ENCODE peak calls at places on chromosomes 7 and 10, in eight cellular contexts. One of them, this sample, is unnamed.

GRCh38 chr10:73940634-73941221 is 29.8 kb downstream of the PLAU start:
- DNase-seq in posterior cingulate gyrus: peak
- DNase-seq in AG10803: peak
- DNase-seq in kidney glomerular epithelial cell: peak
- DNase-seq in COR-L47: no peak
- DNase-seq in cerebellum: peak
- DNase-seq in MV-4-11: peak
- DNase-seq in H54: peak
- DNase-seq in this sample: no peak

GRCh38 chr7:102279537-102280400 is 6.9 kb upstream of the SH2B2 start:
- DNase-seq in posterior cingulate gyrus: peak
- DNase-seq in AG10803: peak
- DNase-seq in kidney glomerular epithelial cell: no peak
- DNase-seq in COR-L47: peak
- DNase-seq in cerebellum: peak
- DNase-seq in MV-4-11: peak
- DNase-seq in H54: peak
- DNase-seq in this sample: no peak

GRCh38 chr7:3482147-3482921 is 181.3 kb downstream of the SDK1 start:
- DNase-seq in posterior cingulate gyrus: no peak
- DNase-seq in AG10803: no peak
- DNase-seq in kidney glomerular epithelial cell: peak
- DNase-seq in COR-L47: peak
- DNase-seq in cerebellum: no peak
- DNase-seq in MV-4-11: no peak
- DNase-seq in H54: peak
- DNase-seq in this sample: peak

GRCh38 chr7:117808273-117808868 is 64.9 kb downstream of the CTTNBP2 start:
- DNase-seq in posterior cingulate gyrus: peak
- DNase-seq in AG10803: no peak
- DNase-seq in kidney glomerular epithelial cell: no peak
- DNase-seq in COR-L47: peak
- DNase-seq in cerebellum: peak
- DNase-seq in MV-4-11: no peak
- DNase-seq in H54: no peak
- DNase-seq in this sample: peak

GRCh38 chr10:97277551-97277950 is 14.9 kb downstream of the ARHGAP19 start:
- DNase-seq in posterior cingulate gyrus: no peak
- DNase-seq in AG10803: no peak
- DNase-seq in kidney glomerular epithelial cell: no peak
- DNase-seq in COR-L47: no peak
- DNase-seq in cerebellum: no peak
- DNase-seq in MV-4-11: peak
- DNase-seq in H54: no peak
- DNase-seq in this sample: no peak

GRCh38 chr7:122790558-122790957 is 87.8 kb upstream of the RNF148 start:
- DNase-seq in posterior cingulate gyrus: no peak
- DNase-seq in AG10803: no peak
- DNase-seq in kidney glomerular epithelial cell: no peak
- DNase-seq in COR-L47: no peak
- DNase-seq in cerebellum: no peak
- DNase-seq in MV-4-11: no peak
- DNase-seq in H54: no peak
- DNase-seq in this sample: no peak

GRCh38 chr10:103111031-103111917 is 81.8 kb downstream of the NT5C2 start:
- DNase-seq in posterior cingulate gyrus: no peak
- DNase-seq in AG10803: peak
- DNase-seq in kidney glomerular epithelial cell: no peak
- DNase-seq in COR-L47: no peak
- DNase-seq in cerebellum: no peak
- DNase-seq in MV-4-11: peak
- DNase-seq in H54: no peak
- DNase-seq in this sample: peak

GRCh38 chr7:102431617-102432298 is 1.6 kb upstream of the ORAI2 start:
- DNase-seq in posterior cingulate gyrus: peak
- DNase-seq in AG10803: peak
- DNase-seq in kidney glomerular epithelial cell: peak
- DNase-seq in COR-L47: no peak
- DNase-seq in cerebellum: peak
- DNase-seq in MV-4-11: no peak
- DNase-seq in H54: no peak
- DNase-seq in this sample: peak

GRCh38 chr10:132858121-132859081 is 72.5 kb upstream of the NKX6-2 start:
- DNase-seq in posterior cingulate gyrus: no peak
- DNase-seq in AG10803: no peak
- DNase-seq in kidney glomerular epithelial cell: no peak
- DNase-seq in COR-L47: no peak
- DNase-seq in cerebellum: no peak
- DNase-seq in MV-4-11: no peak
- DNase-seq in H54: no peak
- DNase-seq in this sample: no peak

GRCh38 chr7:16776053-16776452 is 22.5 kb downstream of the TSPAN13 start:
- DNase-seq in posterior cingulate gyrus: no peak
- DNase-seq in AG10803: no peak
- DNase-seq in kidney glomerular epithelial cell: no peak
- DNase-seq in COR-L47: no peak
- DNase-seq in cerebellum: no peak
- DNase-seq in MV-4-11: no peak
- DNase-seq in H54: no peak
- DNase-seq in this sample: no peak

GRCh38 chr10:76397957-76398665 is 966.7 kb downstream of the LRMDA start:
- DNase-seq in posterior cingulate gyrus: no peak
- DNase-seq in AG10803: peak
- DNase-seq in kidney glomerular epithelial cell: no peak
- DNase-seq in COR-L47: no peak
- DNase-seq in cerebellum: no peak
- DNase-seq in MV-4-11: no peak
- DNase-seq in H54: no peak
- DNase-seq in this sample: no peak

GRCh38 chr10:32048282-32048681 is 7.9 kb downstream of the KIF5B start:
- DNase-seq in posterior cingulate gyrus: no peak
- DNase-seq in AG10803: no peak
- DNase-seq in kidney glomerular epithelial cell: no peak
- DNase-seq in COR-L47: no peak
- DNase-seq in cerebellum: no peak
- DNase-seq in MV-4-11: no peak
- DNase-seq in H54: no peak
- DNase-seq in this sample: no peak

GRCh38 chr10:103696411-103697145 is 158.8 kb downstream of the SH3PXD2A start:
- DNase-seq in posterior cingulate gyrus: peak
- DNase-seq in AG10803: peak
- DNase-seq in kidney glomerular epithelial cell: peak
- DNase-seq in COR-L47: no peak
- DNase-seq in cerebellum: no peak
- DNase-seq in MV-4-11: peak
- DNase-seq in H54: peak
- DNase-seq in this sample: peak

GRCh38 chr7:144768633-144769032 is 67.2 kb downstream of the TPK1 start:
- DNase-seq in posterior cingulate gyrus: no peak
- DNase-seq in AG10803: no peak
- DNase-seq in kidney glomerular epithelial cell: no peak
- DNase-seq in COR-L47: no peak
- DNase-seq in cerebellum: no peak
- DNase-seq in MV-4-11: no peak
- DNase-seq in H54: no peak
- DNase-seq in this sample: no peak

GRCh38 chr10:95600158-95600557 is 39.0 kb upstream of the SORBS1 start:
- DNase-seq in posterior cingulate gyrus: no peak
- DNase-seq in AG10803: no peak
- DNase-seq in kidney glomerular epithelial cell: no peak
- DNase-seq in COR-L47: no peak
- DNase-seq in cerebellum: no peak
- DNase-seq in MV-4-11: no peak
- DNase-seq in H54: no peak
- DNase-seq in this sample: no peak

GRCh38 chr10:43206391-43207235 is 60.3 kb downstream of the RASGEF1A start:
- DNase-seq in posterior cingulate gyrus: peak
- DNase-seq in AG10803: no peak
- DNase-seq in kidney glomerular epithelial cell: no peak
- DNase-seq in COR-L47: no peak
- DNase-seq in cerebellum: no peak
- DNase-seq in MV-4-11: no peak
- DNase-seq in H54: no peak
- DNase-seq in this sample: no peak

GRCh38 chr7:80348221-80348620 is 163.6 kb downstream of the GNAT3 start:
- DNase-seq in posterior cingulate gyrus: no peak
- DNase-seq in AG10803: peak
- DNase-seq in kidney glomerular epithelial cell: no peak
- DNase-seq in COR-L47: no peak
- DNase-seq in cerebellum: no peak
- DNase-seq in MV-4-11: no peak
- DNase-seq in H54: no peak
- DNase-seq in this sample: no peak

GRCh38 chr10:105195831-105196230 is 554.7 kb downstream of the SORCS3 start:
- DNase-seq in posterior cingulate gyrus: no peak
- DNase-seq in AG10803: no peak
- DNase-seq in kidney glomerular epithelial cell: no peak
- DNase-seq in COR-L47: no peak
- DNase-seq in cerebellum: no peak
- DNase-seq in MV-4-11: no peak
- DNase-seq in H54: no peak
- DNase-seq in this sample: peak

GRCh38 chr10:72832701-72833100 is 60.8 kb upstream of the OIT3 start:
- DNase-seq in posterior cingulate gyrus: no peak
- DNase-seq in AG10803: peak
- DNase-seq in kidney glomerular epithelial cell: peak
- DNase-seq in COR-L47: no peak
- DNase-seq in cerebellum: no peak
- DNase-seq in MV-4-11: no peak
- DNase-seq in H54: no peak
- DNase-seq in this sample: peak

GRCh38 chr10:28842321-28842720 is 165.0 kb downstream of the BAMBI start:
- DNase-seq in posterior cingulate gyrus: no peak
- DNase-seq in AG10803: peak
- DNase-seq in kidney glomerular epithelial cell: peak
- DNase-seq in COR-L47: no peak
- DNase-seq in cerebellum: no peak
- DNase-seq in MV-4-11: no peak
- DNase-seq in H54: no peak
- DNase-seq in this sample: peak

GRCh38 chr7:151503902-151504714 is 15.6 kb downstream of the RHEB start:
- DNase-seq in posterior cingulate gyrus: no peak
- DNase-seq in AG10803: peak
- DNase-seq in kidney glomerular epithelial cell: no peak
- DNase-seq in COR-L47: no peak
- DNase-seq in cerebellum: no peak
- DNase-seq in MV-4-11: peak
- DNase-seq in H54: no peak
- DNase-seq in this sample: peak

GRCh38 chr10:22086730-22087364 is 83.3 kb upstream of the DNAJC1 start:
- DNase-seq in posterior cingulate gyrus: peak
- DNase-seq in AG10803: peak
- DNase-seq in kidney glomerular epithelial cell: peak
- DNase-seq in COR-L47: peak
- DNase-seq in cerebellum: no peak
- DNase-seq in MV-4-11: no peak
- DNase-seq in H54: peak
- DNase-seq in this sample: peak

GRCh38 chr7:70006411-70006920 is 408.2 kb downstream of the AUTS2 start:
- DNase-seq in posterior cingulate gyrus: no peak
- DNase-seq in AG10803: peak
- DNase-seq in kidney glomerular epithelial cell: no peak
- DNase-seq in COR-L47: no peak
- DNase-seq in cerebellum: no peak
- DNase-seq in MV-4-11: peak
- DNase-seq in H54: no peak
- DNase-seq in this sample: no peak

This sample was measured in renal cortical epithelial cell.